ENCODE peak calls at places on chromosomes 2 and 18, in six cellular contexts. C is NCI-H1930; W is activated CD4-positive, alpha-beta T cell treated with anti-CD3 and anti-CD28 coated beads for 4 hours; O is heart left ventricle; A is hypothalamus; G is HFF-Myc. L is an unnamed sample.
A peak's percentile ranks its signal among the peaks of the same experiment; 100 is the strongest.

GRCh38 chr2:23480991-23481797 is 96.2 kb downstream of the KLHL29 start:
- DNase-seq in A (no peak), C (no peak), O (no peak), W (no peak), G (peak; percentile 59), L (peak; percentile 34)

GRCh38 chr18:26477828-26478466 is 70.4 kb downstream of the KCTD1 start:
- DNase-seq in C (no peak), O (no peak), W (no peak), A (no peak), G (no peak), L (no peak)

GRCh38 chr2:179745615-179746263 is 115.7 kb downstream of the ZNF385B start:
- DNase-seq in W (no peak), O (no peak), A (peak; percentile 4), G (no peak), C (no peak), L (peak; percentile 49)

GRCh38 chr2:8515864-8516533 is 165.9 kb upstream of the ID2 start:
- DNase-seq in W (no peak), A (no peak), C (no peak), G (no peak), O (no peak), L (no peak)

GRCh38 chr2:104078431-104079157 is 775.3 kb upstream of the POU3F3 start:
- DNase-seq in A (no peak), W (no peak), O (no peak), C (no peak), G (no peak), L (no peak)

GRCh38 chr18:5630057-5630765 is 86.4 kb upstream of the EPB41L3 start:
- DNase-seq in C (peak; percentile 61), A (no peak), W (peak; percentile 18), G (no peak), O (peak; percentile 86), L (peak; percentile 84)

GRCh38 chr2:238963164-238963969 is 115.5 kb downstream of the TWIST2 start:
- DNase-seq in G (no peak), C (no peak), A (no peak), O (no peak), W (no peak), L (no peak)

GRCh38 chr2:226489765-226490164 is 309.9 kb downstream of the IRS1 start:
- DNase-seq in O (no peak), A (no peak), W (no peak), C (no peak), G (peak; percentile 38), L (no peak)

GRCh38 chr2:159175182-159175581 is 111.3 kb downstream of the WDSUB1 start:
- DNase-seq in C (no peak), W (no peak), G (no peak), O (no peak), A (no peak), L (no peak)

GRCh38 chr2:48607307-48608014 is 10.2 kb upstream of the GTF2A1L start:
- DNase-seq in A (no peak), W (no peak), C (no peak), G (no peak), O (no peak), L (no peak)

GRCh38 chr2:148523315-148523714 is 121.2 kb upstream of the EPC2 start:
- DNase-seq in W (no peak), O (no peak), A (no peak), C (no peak), G (no peak), L (no peak)

GRCh38 chr2:20327370-20327769 is 23.3 kb downstream of the PUM2 start:
- DNase-seq in A (no peak), C (no peak), G (no peak), W (no peak), O (no peak), L (no peak)

GRCh38 chr2:165008916-165009315 is 53.6 kb upstream of the SLC38A11 start:
- DNase-seq in W (no peak), C (no peak), G (no peak), O (no peak), A (no peak), L (no peak)

GRCh38 chr2:68889021-68889420 is 17.8 kb upstream of the BMP10 start:
- DNase-seq in A (no peak), O (no peak), G (no peak), C (no peak), W (no peak), L (no peak)

GRCh38 chr2:42895796-42896145 is 103.4 kb upstream of the HAAO start:
- DNase-seq in W (no peak), O (no peak), A (no peak), G (no peak), C (no peak), L (no peak)

GRCh38 chr2:81093031-81093430 is 788.5 kb upstream of the LRRTM1 start:
- DNase-seq in A (no peak), C (no peak), W (no peak), O (no peak), G (no peak), L (no peak)

GRCh38 chr2:113248997-113249770 is 29.5 kb downstream of the PAX8 start:
- DNase-seq in G (peak; percentile 44), W (peak; percentile 75), A (peak; percentile 66), O (peak; percentile 86), C (peak; percentile 44), L (peak; percentile 82)